ENCODE peak calls at places on chromosomes 12 and 14, in seven cellular contexts. Q is breast epithelium; B is H1; M is sigmoid colon; K is CD8-positive, alpha-beta memory T cell; R is GM23248; T is HCT116. H is an unnamed sample.

GRCh38 chr14:69716483-69717187 is 50.3 kb upstream of the SRSF5 start:
- DNase-seq in Q (peak; percentile 70), B (no peak), M (no peak), K (no peak), R (peak; percentile 90), T (no peak), H (peak; percentile 86)

GRCh38 chr12:115811929-115812328 is 465.6 kb downstream of the MED13L start:
- DNase-seq in Q (no peak), B (no peak), M (no peak), K (no peak), R (no peak), T (no peak), H (no peak)

GRCh38 chr12:53185582-53186153 is 4.9 kb upstream of the CSAD start:
- DNase-seq in Q (no peak), B (no peak), M (no peak), K (no peak), R (peak; percentile 27), T (no peak), H (no peak)

GRCh38 chr12:95339086-95339788 is 121.6 kb downstream of the VEZT start:
- DNase-seq in Q (no peak), B (no peak), M (no peak), K (no peak), R (peak; percentile 25), T (no peak), H (no peak)

GRCh38 chr12:112964067-112964670 is 14.2 kb upstream of the OAS2 start:
- DNase-seq in Q (no peak), B (no peak), M (no peak), K (no peak), R (no peak), T (no peak), H (no peak)

GRCh38 chr12:75208851-75209781 is 523 bp downstream of the KCNC2 start:
- DNase-seq in Q (no peak), B (peak; percentile 85), M (no peak), K (no peak), R (peak; percentile 51), T (no peak), H (peak; percentile 1)

GRCh38 chr14:104322531-104323466 is 184.4 kb downstream of the KIF26A start:
- DNase-seq in Q (no peak), B (no peak), M (peak; percentile 17), K (no peak), R (no peak), T (no peak), H (no peak)

GRCh38 chr12:93135286-93136239 is 206.5 kb upstream of the EEA1 start:
- DNase-seq in Q (no peak), B (no peak), M (no peak), K (no peak), R (peak; percentile 27), T (no peak), H (no peak)

GRCh38 chr12:131511391-131511802 is 199.5 kb upstream of the SFSWAP start:
- DNase-seq in Q (no peak), B (no peak), M (no peak), K (peak; percentile 53), R (peak; percentile 70), T (peak; percentile 3), H (no peak)

GRCh38 chr12:120417917-120418316 is 20.0 kb upstream of the COX6A1 start:
- DNase-seq in Q (no peak), B (no peak), M (no peak), K (no peak), R (no peak), T (no peak), H (no peak)

GRCh38 chr14:63046339-63047268 is 1.3 kb upstream of the KCNH5 start:
- DNase-seq in Q (no peak), B (peak; percentile 50), M (no peak), K (no peak), R (no peak), T (no peak), H (no peak)

GRCh38 chr14:89936654-89937185 is 17.8 kb downstream of the EFCAB11 start:
- DNase-seq in Q (no peak), B (no peak), M (no peak), K (no peak), R (no peak), T (no peak), H (no peak)

GRCh38 chr14:76918176-76918750 is 92.1 kb downstream of the LRRC74A start:
- DNase-seq in Q (peak; percentile 77), B (no peak), M (peak; percentile 94), K (no peak), R (peak; percentile 93), T (no peak), H (peak; percentile 84)

GRCh38 chr14:94036328-94037167 is 10.4 kb downstream of the OTUB2 start:
- DNase-seq in Q (peak; percentile 30), B (peak; percentile 91), M (no peak), K (peak; percentile 80), R (peak; percentile 67), T (peak; percentile 64), H (peak; percentile 34)

GRCh38 chr12:96989916-96990315 is 82.9 kb downstream of the NEDD1 start:
- DNase-seq in Q (no peak), B (peak; percentile 63), M (no peak), K (no peak), R (peak; percentile 11), T (peak; percentile 54), H (no peak)

GRCh38 chr14:21098134-21098891 is at the start of gene ZNF219:
- DNase-seq in Q (peak; percentile 75), B (peak; percentile 86), M (peak; percentile 86), K (peak; percentile 65), R (peak; percentile 58), T (no peak), H (no peak)

GRCh38 chr12:94832780-94833760 is 170.4 kb downstream of the NDUFA12 start:
- DNase-seq in Q (no peak), B (peak; percentile 58), M (no peak), K (no peak), R (peak; percentile 51), T (no peak), H (no peak)

GRCh38 chr14:53630336-53630735 is 326.3 kb downstream of the BMP4 start:
- DNase-seq in Q (no peak), B (no peak), M (no peak), K (no peak), R (no peak), T (no peak), H (no peak)

GRCh38 chr12:52630104-52630500 is 11.7 kb upstream of the KRT73 start:
- DNase-seq in Q (peak; percentile 13), B (peak; percentile 17), M (no peak), K (no peak), R (no peak), T (no peak), H (no peak)

GRCh38 chr14:91636604-91637003 is 95.3 kb downstream of the CATSPERB start:
- DNase-seq in Q (no peak), B (no peak), M (no peak), K (no peak), R (peak; percentile 81), T (no peak), H (no peak)

GRCh38 chr12:77032406-77032805 is 33.0 kb downstream of the E2F7 start:
- DNase-seq in Q (no peak), B (no peak), M (no peak), K (no peak), R (peak; percentile 79), T (no peak), H (no peak)

GRCh38 chr12:43805857-43806736 is at the start of gene TWF1:
- DNase-seq in Q (peak; percentile 75), B (peak; percentile 94), M (peak; percentile 91), K (peak; percentile 87), R (peak; percentile 92), T (peak; percentile 27), H (no peak)

GRCh38 chr12:43806737-43807072 is 588 bp upstream of the TWF1 start:
- DNase-seq in Q (no peak), B (no peak), M (no peak), K (no peak), R (no peak), T (no peak), H (no peak)

GRCh38 chr12:43807361-43807760 is 1.2 kb upstream of the TWF1 start:
- DNase-seq in Q (no peak), B (no peak), M (no peak), K (no peak), R (no peak), T (no peak), H (no peak)

GRCh38 chr12:43805149-43805856 is 814 bp downstream of the TWF1 start:
- DNase-seq in Q (no peak), B (no peak), M (no peak), K (no peak), R (no peak), T (no peak), H (no peak)
- H3K4me3 ChIP-seq in Q (peak overlapping the region; percentile 86), B (peak overlapping the region; percentile 81), M (peak overlapping the region; percentile 89), K (peak overlapping the region; percentile 88), R (peak overlapping the region; percentile 99), T (peak overlapping the region; percentile 85), H (peak overlapping the region; percentile 87)

GRCh38 chr12:132922676-132923075 is 33.4 kb downstream of the ZNF605 start:
- DNase-seq in Q (no peak), B (peak; percentile 1), M (no peak), K (no peak), R (no peak), T (no peak), H (no peak)
- H3K9me3 ChIP-seq in Q (peaks cover 100% of the 10 kb centered on the region), B (peaks cover 75% of the 10 kb centered on the region), M (peaks cover 47% of the 10 kb centered on the region), K (peaks cover 75% of the 10 kb centered on the region), R (peaks cover 38% of the 10 kb centered on the region), T (peaks cover 32% of the 10 kb centered on the region), H (peaks cover 76% of the 10 kb centered on the region)

GRCh38 chr12:47883663-47884195 is 21.1 kb downstream of the VDR start:
- DNase-seq in Q (no peak), B (no peak), M (no peak), K (no peak), R (no peak), T (no peak), H (no peak)

GRCh38 chr12:47882796-47883546 is 21.8 kb downstream of the VDR start:
- DNase-seq in Q (peak; percentile 62), B (no peak), M (peak; percentile 64), K (no peak), R (peak; percentile 41), T (no peak), H (no peak)

GRCh38 chr12:47884501-47884900 is 20.3 kb downstream of the VDR start:
- DNase-seq in Q (no peak), B (no peak), M (no peak), K (no peak), R (no peak), T (no peak), H (no peak)

GRCh38 chr12:47881041-47881440 is 23.8 kb downstream of the VDR start:
- DNase-seq in Q (no peak), B (no peak), M (no peak), K (no peak), R (no peak), T (no peak), H (no peak)

DNA sequence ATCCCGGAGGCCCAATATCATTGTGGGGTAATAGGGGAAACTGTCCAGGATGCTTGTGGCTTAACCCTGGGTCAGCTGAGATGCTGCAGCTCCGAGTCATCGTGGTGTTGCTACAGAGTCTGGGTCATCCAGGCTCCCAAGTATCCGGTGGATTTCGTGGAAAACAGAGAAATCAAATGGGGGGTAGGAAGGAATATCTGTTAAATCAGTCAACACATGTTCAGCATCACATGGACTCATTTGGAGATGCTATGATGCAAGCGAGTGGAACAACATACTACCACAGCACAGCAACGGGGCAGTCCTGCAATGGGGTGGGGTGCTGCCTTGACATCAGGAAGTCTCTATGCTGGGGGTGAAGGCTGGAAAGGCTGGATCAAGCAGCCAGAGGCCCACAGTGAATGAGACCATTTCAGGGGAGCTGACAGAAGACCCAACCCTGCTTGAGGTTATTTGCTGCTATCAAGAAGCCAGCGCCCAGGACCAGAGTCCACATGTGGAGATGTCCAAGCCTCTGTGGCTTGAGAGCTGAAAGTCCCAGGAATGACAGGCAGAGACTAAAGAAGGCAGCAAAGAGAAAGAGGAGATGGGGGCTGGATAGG is 22.9 kb downstream of the VDR start:
- DNase-seq in Q (peak; percentile 52), B (no peak), M (peak; percentile 74), K (no peak), R (peak; percentile 98), T (no peak), H (peak; percentile 96)
- H3K4me3 ChIP-seq in Q (peak overlapping the region; percentile 18), B (no peak overlapping the region), M (no peak overlapping the region), K (no peak overlapping the region), R (peak overlapping the region; percentile 12), T (no peak overlapping the region), H (peak overlapping the region; percentile 2)

GRCh38 chr12:34392741-34393085 is 370.4 kb downstream of the ALG10 start:
- DNase-seq in Q (no peak), B (no peak), M (peak; percentile 47), K (peak; percentile 35), R (no peak), T (no peak), H (no peak)
- H3K9me3 ChIP-seq in Q (peaks cover 97% of the 10 kb centered on the region), B (peaks cover 90% of the 10 kb centered on the region), M (no peaks in the 10 kb centered on the region), K (no peaks in the 10 kb centered on the region), R (no peaks in the 10 kb centered on the region), T (no peaks in the 10 kb centered on the region), H (peaks cover 100% of the 10 kb centered on the region)